ENCODE peak calls at places on chromosome 14, in four cellular contexts. V, K, H and Y are unnamed samples.

GRCh38 chr14:75578786-75579781 is 664 bp downstream of the FLVCR2 start:
- DNase-seq in V (peak), K (no peak), H (no peak), Y (peak)

GRCh38 chr14:65791551-65791981 is 379.0 kb downstream of the FUT8 start:
- DNase-seq in V (no peak), K (peak), H (peak), Y (no peak)

GRCh38 chr14:30385925-30386324 is 173.0 kb upstream of the G2E3 start:
- DNase-seq in V (no peak), K (no peak), H (no peak), Y (no peak)

GRCh38 chr14:103581206-103581605 is 18.4 kb downstream of the COA8 start:
- DNase-seq in V (no peak), K (no peak), H (no peak), Y (no peak)

GRCh38 chr14:83798421-83798820 is 1731.5 kb upstream of the FLRT2 start:
- DNase-seq in V (no peak), K (no peak), H (no peak), Y (no peak)

GRCh38 chr14:79822034-79822433 is 389.3 kb downstream of the DIO2 start:
- DNase-seq in V (no peak), K (no peak), H (no peak), Y (no peak)

GRCh38 chr14:33842299-33842698 is 108.6 kb downstream of the EGLN3 start:
- DNase-seq in V (no peak), K (no peak), H (no peak), Y (no peak)

GRCh38 chr14:64209428-64210165 is 84.6 kb downstream of the ESR2 start:
- DNase-seq in V (no peak), K (peak), H (no peak), Y (no peak)

GRCh38 chr14:38999949-39000348 is 103.1 kb downstream of the SEC23A start:
- DNase-seq in V (no peak), K (no peak), H (no peak), Y (no peak)

GRCh38 chr14:64873506-64874220 is 6.0 kb downstream of the SPTB start:
- DNase-seq in V (no peak), K (no peak), H (no peak), Y (no peak)

GRCh38 chr14:90523544-90523943 is 126.7 kb downstream of the CALM1 start:
- DNase-seq in V (no peak), K (no peak), H (no peak), Y (no peak)

GRCh38 chr14:94750371-94750770 is 19.5 kb downstream of the GSC start:
- DNase-seq in V (no peak), K (no peak), H (no peak), Y (no peak)

GRCh38 chr14:105087308-105087962 is 22.2 kb upstream of the GPR132 start:
- DNase-seq in V (no peak), K (no peak), H (no peak), Y (no peak)

GRCh38 chr14:89429206-89430091 is 12.4 kb upstream of the FOXN3 start:
- DNase-seq in V (no peak), K (no peak), H (no peak), Y (no peak)

GRCh38 chr14:54564071-54564798 is 2.7 kb upstream of the SAMD4A start:
- DNase-seq in V (peak), K (no peak), H (no peak), Y (no peak)

GRCh38 chr14:105182296-105183020 is 1.3 kb upstream of the NUDT14 start:
- DNase-seq in V (no peak), K (no peak), H (no peak), Y (no peak)

GRCh38 chr14:75234173-75234855 is 44.3 kb upstream of the FOS start:
- DNase-seq in V (peak), K (no peak), H (peak), Y (no peak)

GRCh38 chr14:74531467-74531866 is 37.9 kb downstream of the ISCA2 start:
- DNase-seq in V (peak), K (no peak), H (peak), Y (peak)

GRCh38 chr14:98062083-98062482 is 1209.9 kb downstream of the BCL11B start:
- DNase-seq in V (no peak), K (no peak), H (no peak), Y (no peak)

GRCh38 chr14:90674716-90675115 is 141.5 kb downstream of the TTC7B start:
- DNase-seq in V (no peak), K (no peak), H (no peak), Y (no peak)

GRCh38 chr14:71582705-71583104 is 349.5 kb upstream of the RGS6 start:
- DNase-seq in V (no peak), K (no peak), H (no peak), Y (no peak)

GRCh38 chr14:103204852-103205540 is 81.7 kb downstream of the TNFAIP2 start:
- DNase-seq in V (no peak), K (no peak), H (peak), Y (no peak)

GRCh38 chr14:57293851-57294837 is 25.4 kb downstream of the AP5M1 start:
- DNase-seq in V (no peak), K (no peak), H (no peak), Y (no peak)

GRCh38 chr14:78425332-78425731 is 255.2 kb downstream of the NRXN3 start:
- DNase-seq in V (no peak), K (no peak), H (no peak), Y (no peak)

GRCh38 chr14:91606851-91607250 is 96.7 kb upstream of the PPP4R3A start:
- DNase-seq in V (no peak), K (no peak), H (no peak), Y (no peak)

GRCh38 chr14:42884100-42884499 is 1277.4 kb downstream of the LRFN5 start:
- DNase-seq in V (no peak), K (no peak), H (no peak), Y (no peak)

GRCh38 chr14:83047436-83047835 is 1513.8 kb upstream of the SEL1L start:
- DNase-seq in V (no peak), K (no peak), H (no peak), Y (no peak)

GRCh38 chr14:93930296-93930988 is 3.3 kb downstream of the FAM181A start:
- DNase-seq in V (no peak), K (no peak), H (no peak), Y (no peak)

GRCh38 chr14:53032838-53033390 is 82.1 kb upstream of the FERMT2 start:
- DNase-seq in V (peak), K (no peak), H (no peak), Y (no peak)

GRCh38 chr14:67240168-67240932 is 885 bp upstream of the PALS1 start:
- DNase-seq in V (peak), K (no peak), H (no peak), Y (peak)

GRCh38 chr14:25132734-25133422 is 82.9 kb upstream of the STXBP6 start:
- DNase-seq in V (peak), K (no peak), H (peak), Y (peak)

GRCh38 chr14:105422695-105423487 is 3.3 kb downstream of the MTA1 start:
- DNase-seq in V (no peak), K (no peak), H (no peak), Y (no peak)

GRCh38 chr14:93105362-93105761 is 10.4 kb downstream of the ITPK1 start:
- DNase-seq in V (no peak), K (no peak), H (no peak), Y (no peak)

GRCh38 chr14:72715215-72715909 is 178.5 kb downstream of the DPF3 start:
- DNase-seq in V (no peak), K (no peak), H (no peak), Y (no peak)

GRCh38 chr14:96852823-96853422 is 55.7 kb downstream of the VRK1 start:
- DNase-seq in V (peak), K (peak), H (peak), Y (peak)

GRCh38 chr14:99511421-99512109 is 30.4 kb downstream of the CCNK start:
- DNase-seq in V (no peak), K (no peak), H (no peak), Y (no peak)

GRCh38 chr14:102525213-102526143 is 15.9 kb upstream of the ANKRD9 start:
- DNase-seq in V (peak), K (peak), H (no peak), Y (no peak)

GRCh38 chr14:69170848-69171247 is 17.9 kb upstream of the DCAF5 start:
- DNase-seq in V (no peak), K (no peak), H (no peak), Y (no peak)

DNA sequence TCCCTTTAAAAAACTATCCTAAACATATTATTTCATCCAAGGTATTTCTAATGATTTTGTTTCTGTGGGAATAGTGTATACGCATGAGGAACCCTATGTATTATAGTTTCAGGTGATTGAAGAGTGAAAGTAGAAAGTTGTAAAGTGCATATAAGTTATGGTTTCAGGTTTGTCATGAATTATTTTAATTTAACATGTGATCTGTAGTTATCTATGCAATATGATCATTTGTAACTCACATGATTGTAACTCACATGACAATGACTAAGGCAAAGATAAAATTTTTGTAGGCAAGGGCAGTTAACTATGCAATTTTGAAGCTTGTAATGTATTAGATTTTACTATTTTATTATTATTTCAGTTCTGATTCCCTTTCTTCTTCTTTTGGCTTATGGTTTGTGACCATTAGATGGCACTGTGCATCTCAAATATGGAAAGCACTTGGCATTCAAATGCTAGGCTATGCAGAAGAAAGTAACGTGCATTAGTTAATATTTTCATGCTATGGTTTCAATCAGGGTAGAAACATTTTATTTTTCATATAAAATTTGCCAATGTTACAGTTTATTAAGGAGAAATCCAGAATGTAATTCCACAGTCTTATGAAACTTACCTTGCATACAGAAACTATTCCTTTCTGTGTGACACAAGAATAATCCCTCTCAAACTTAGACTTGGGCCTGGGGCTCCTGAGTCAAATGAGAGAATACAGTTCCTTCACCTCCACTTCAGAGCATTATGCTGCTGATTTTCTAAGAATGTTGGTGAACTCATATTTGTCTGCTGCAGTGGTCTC is 15.8 kb upstream of the TMEM30B start:
- DNase-seq in V (peak), K (peak), H (peak), Y (peak)
- TF ChIP-seq TARDBP in V (no peak), K (no peak), H (no peak), Y (no peak)

GRCh38 chr14:21454843-21455550 is 926 bp downstream of the CHD8 start:
- DNase-seq in V (peak), K (no peak), H (peak), Y (no peak)
- TF ChIP-seq TARDBP in V (no peak), K (no peak), H (no peak), Y (no peak)

DNA sequence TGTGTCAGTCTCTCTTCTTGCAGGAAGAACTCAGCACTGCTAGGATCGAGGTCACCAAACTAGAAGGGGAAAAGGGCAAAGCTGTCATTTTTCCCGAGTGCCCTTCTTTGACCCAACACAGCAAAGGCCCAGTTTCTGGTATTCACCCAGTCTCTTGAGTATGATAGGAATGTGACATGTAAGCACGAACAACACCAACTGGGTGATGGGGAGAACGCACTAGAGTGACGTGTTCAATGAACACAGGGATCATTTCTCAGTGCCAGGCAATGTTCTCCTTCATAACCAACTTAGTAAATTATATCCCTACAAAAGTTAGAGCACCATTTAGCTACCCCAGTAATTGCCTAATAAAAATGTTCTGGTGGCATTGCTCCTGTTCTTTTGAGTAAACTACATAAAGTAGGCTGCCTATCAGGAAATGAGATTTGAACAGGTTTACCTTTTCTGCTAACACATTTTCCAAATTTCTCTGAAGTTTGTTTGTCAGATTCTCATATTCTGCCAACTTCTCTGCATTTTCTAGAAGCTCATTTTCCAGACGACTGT is 64.5 kb downstream of the NIN start:
- DNase-seq in V (no peak), K (no peak), H (no peak), Y (no peak)
- TF ChIP-seq TARDBP in V (no peak), K (no peak), H (no peak), Y (no peak)

DNA sequence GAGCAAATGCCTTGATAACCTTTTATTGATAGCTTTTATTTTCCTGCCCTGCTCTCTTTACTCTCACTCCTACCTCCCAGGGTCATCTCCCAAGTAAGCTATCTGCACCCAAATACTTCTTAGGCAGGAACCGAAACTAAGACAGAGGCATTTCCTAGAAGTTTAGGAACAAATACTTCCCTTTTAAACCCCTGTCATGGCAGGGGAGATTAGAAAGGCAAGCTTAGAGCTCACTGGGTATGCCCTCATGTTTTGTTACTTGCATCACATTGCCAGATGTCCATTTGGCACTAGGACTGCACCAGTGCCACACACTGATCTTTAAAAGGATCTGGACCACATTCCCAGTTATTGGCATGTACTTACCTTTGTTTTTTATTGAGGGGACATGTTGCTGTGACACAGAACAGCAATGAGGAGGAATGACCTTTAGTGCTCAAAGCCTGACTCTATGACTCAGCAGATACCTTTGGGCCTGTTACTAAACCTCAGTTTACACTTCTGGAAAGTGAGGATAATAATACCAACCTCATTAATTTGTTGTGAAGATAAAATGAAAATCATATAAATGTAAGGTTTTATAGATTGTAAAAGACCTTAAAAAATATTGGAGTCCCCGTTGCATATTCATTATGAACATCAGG is 40.9 kb upstream of the MBIP start:
- DNase-seq in V (no peak), K (no peak), H (peak), Y (no peak)
- TF ChIP-seq TARDBP in V (no peak), K (no peak), H (no peak), Y (no peak)

DNA sequence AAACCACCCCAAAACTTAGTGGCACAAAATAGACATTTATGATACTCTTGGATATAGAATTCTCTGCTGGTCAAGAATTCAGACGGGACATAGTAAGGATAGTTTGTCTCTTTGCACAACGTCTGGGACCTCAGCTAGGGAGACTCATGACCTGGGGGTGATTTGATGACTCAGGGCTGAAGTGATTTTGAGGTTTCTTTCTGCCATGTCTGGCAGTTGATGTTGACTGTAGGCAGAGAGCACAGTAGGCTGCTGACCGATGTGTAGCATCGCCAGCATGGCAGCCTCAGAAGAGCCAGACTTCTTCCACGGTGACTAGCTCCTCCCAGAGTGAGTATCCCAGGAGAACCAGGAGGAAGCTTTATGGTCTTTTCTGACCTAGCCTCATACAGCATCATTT is 88.9 kb upstream of the FRMD6 start:
- DNase-seq in V (no peak), K (no peak), H (no peak), Y (no peak)
- TF ChIP-seq TARDBP in V (no peak), K (no peak), H (no peak), Y (no peak)

DNA sequence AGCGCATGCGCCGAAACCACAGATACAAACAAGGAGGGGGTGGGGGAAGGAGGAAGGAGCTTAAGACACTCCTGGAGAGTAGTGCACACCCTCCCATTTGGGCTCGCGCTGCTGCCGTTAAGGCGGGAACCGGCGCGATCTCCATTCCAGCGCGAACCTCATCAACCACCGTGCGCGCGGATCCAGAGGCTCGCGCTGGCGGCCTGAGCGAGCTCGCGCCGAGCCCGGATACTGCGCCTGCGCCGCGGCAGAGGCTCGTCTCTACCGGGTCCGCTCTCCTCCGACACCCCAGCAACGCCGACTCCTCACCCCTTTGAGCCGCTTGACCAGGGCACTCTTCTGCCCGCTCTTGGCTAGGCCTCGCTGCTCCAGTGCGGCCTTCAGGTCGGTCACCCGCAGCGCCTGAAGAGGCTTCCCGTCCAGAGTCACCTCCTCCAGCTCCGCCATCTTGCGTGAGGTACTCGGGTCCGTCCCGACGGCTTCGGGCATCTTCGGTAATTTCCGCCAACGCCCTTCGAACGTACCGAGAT is at the start of gene ACIN1:
- DNase-seq in V (peak), K (peak), H (peak), Y (no peak)
- TF ChIP-seq TARDBP in V (peak), K (no peak), H (peak), Y (no peak)

DNA sequence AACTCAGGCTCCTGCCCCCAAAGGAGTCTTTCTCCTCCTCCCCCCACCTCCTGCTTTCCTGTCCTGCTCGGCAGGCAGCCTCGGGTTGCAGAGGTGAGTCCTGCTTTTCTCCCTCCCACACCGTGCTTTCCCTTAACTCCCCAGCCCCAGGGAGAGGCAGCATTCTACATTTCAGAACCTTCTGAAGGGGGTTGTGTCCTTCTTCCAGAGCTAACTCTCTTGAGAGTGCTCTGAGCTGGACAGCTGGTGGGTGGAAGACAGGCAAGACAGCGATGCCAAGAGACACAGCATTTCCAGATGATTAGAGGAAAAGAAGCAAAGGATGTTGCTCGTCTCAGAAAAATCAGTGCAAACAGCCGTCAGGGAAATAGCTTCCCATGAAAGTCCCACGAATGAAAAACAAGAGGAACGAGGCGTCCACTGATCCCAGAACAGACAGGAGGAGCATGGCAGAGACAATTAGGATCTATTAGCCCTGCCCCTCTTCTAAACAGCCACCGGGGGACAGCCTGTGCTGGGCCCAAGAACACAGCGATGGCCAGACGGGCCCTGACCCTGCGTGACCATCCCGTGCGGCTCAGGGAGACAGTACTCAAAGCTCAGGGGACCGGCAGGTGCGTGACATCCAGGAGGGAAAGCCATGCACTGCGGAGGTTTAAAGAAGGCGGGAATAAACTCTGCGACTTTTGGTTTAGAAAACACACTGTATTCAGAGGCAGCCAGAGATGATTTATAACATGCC is 216.5 kb upstream of the RTL1 start:
- DNase-seq in V (no peak), K (no peak), H (no peak), Y (no peak)
- TF ChIP-seq TARDBP in V (no peak), K (no peak), H (no peak), Y (no peak)

GRCh38 chr14:32331227-32331597 is 2.1 kb downstream of the AKAP6 start:
- DNase-seq in V (no peak), K (no peak), H (peak), Y (no peak)
- TF ChIP-seq TARDBP in V (no peak), K (no peak), H (no peak), Y (no peak)